ENCODE peak calls at places on chromosome 4, in six cellular contexts. U, V, W, E, O and R are unnamed samples.

GRCh38 chr4:63020661-63021060 is 1388.6 kb downstream of the TECRL start:
- DNase-seq in U (no peak), V (no peak), W (no peak), E (no peak), O (no peak), R (no peak)

GRCh38 chr4:87521757-87522374 is 7.3 kb downstream of the SPARCL1 start:
- DNase-seq in U (peak), V (no peak), W (no peak), E (peak), O (no peak), R (no peak)

GRCh38 chr4:56684320-56684719 is 3.2 kb upstream of the HOPX start:
- DNase-seq in U (no peak), V (no peak), W (no peak), E (peak), O (no peak), R (no peak)

GRCh38 chr4:48462363-48462762 is 20.8 kb upstream of the SLC10A4 start:
- DNase-seq in U (no peak), V (no peak), W (no peak), E (no peak), O (no peak), R (no peak)

GRCh38 chr4:20395160-20395773 is 143.6 kb downstream of the SLIT2 start:
- DNase-seq in U (peak), V (peak), W (peak), E (peak), O (peak), R (no peak)

GRCh38 chr4:87620086-87620485 is 11.8 kb downstream of the DSPP start:
- DNase-seq in U (no peak), V (no peak), W (no peak), E (no peak), O (no peak), R (no peak)

GRCh38 chr4:39032218-39033085 is at the start of gene TMEM156:
- DNase-seq in U (peak), V (no peak), W (no peak), E (peak), O (peak), R (peak)

GRCh38 chr4:31613946-31614623 is 893.9 kb downstream of the PCDH7 start:
- DNase-seq in U (no peak), V (no peak), W (no peak), E (no peak), O (no peak), R (no peak)

GRCh38 chr4:162891788-162892707 is 274.6 kb downstream of the NAF1 start:
- DNase-seq in U (no peak), V (no peak), W (no peak), E (no peak), O (no peak), R (peak)

GRCh38 chr4:53646792-53647191 is 55.5 kb upstream of the LNX1 start:
- DNase-seq in U (no peak), V (no peak), W (no peak), E (no peak), O (no peak), R (no peak)

GRCh38 chr4:4524364-4524763 is 17.5 kb downstream of the STX18 start:
- DNase-seq in U (no peak), V (no peak), W (no peak), E (peak), O (no peak), R (peak)

GRCh38 chr4:128819082-128819742 is 9.7 kb downstream of the JADE1 start:
- DNase-seq in U (peak), V (no peak), W (no peak), E (peak), O (no peak), R (no peak)

GRCh38 chr4:99824070-99824599 is 7.5 kb downstream of the DAPP1 start:
- DNase-seq in U (no peak), V (no peak), W (no peak), E (no peak), O (no peak), R (no peak)

GRCh38 chr4:105050896-105051295 is 95.8 kb upstream of the TET2 start:
- DNase-seq in U (no peak), V (no peak), W (no peak), E (peak), O (no peak), R (no peak)

GRCh38 chr4:82818974-82819662 is 20.5 kb upstream of the SCD5 start:
- DNase-seq in U (no peak), V (no peak), W (no peak), E (no peak), O (no peak), R (no peak)

GRCh38 chr4:82820689-82821088 is 22.1 kb upstream of the SCD5 start:
- DNase-seq in U (no peak), V (no peak), W (no peak), E (no peak), O (no peak), R (no peak)

GRCh38 chr4:82825425-82825824 is 26.8 kb upstream of the SCD5 start:
- DNase-seq in U (no peak), V (no peak), W (no peak), E (no peak), O (no peak), R (no peak)

DNA sequence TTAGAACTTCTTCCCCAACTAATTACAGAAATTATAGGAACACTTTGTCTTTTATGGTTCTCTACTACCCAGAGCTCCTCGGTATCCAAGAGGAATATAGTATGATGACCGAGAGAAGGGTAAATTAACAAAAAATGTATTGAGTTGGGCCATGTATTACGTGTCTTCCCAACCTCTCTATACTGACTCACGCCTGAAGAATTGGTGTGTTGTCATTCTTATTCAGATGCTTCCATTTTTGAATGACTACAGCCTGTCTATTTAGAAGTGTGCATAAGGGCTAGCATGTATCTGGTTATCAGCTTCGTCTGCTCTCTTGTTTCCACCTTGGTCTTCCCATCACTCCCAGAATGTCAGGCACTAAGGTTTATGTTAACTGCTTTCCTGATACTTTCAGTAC is 24.5 kb upstream of the SCD5 start:
- DNase-seq in U (no peak), V (no peak), W (no peak), E (peak), O (no peak), R (no peak)
- TF ChIP-seq USF2 in U (no peak), V (no peak), W (no peak), E (no peak), O (no peak), R (no peak)

GRCh38 chr4:186653973-186654372 is 69.7 kb downstream of the FAT1 start:
- DNase-seq in U (no peak), V (no peak), W (no peak), E (no peak), O (no peak), R (no peak)

GRCh38 chr4:186650401-186651180 is 73.1 kb downstream of the FAT1 start:
- DNase-seq in U (no peak), V (no peak), W (no peak), E (no peak), O (no peak), R (no peak)

GRCh38 chr4:186647821-186648220 is 75.8 kb downstream of the FAT1 start:
- DNase-seq in U (no peak), V (no peak), W (no peak), E (no peak), O (no peak), R (no peak)

GRCh38 chr4:186651624-186652023 is 72.0 kb downstream of the FAT1 start:
- DNase-seq in U (no peak), V (peak), W (no peak), E (no peak), O (no peak), R (no peak)

DNA sequence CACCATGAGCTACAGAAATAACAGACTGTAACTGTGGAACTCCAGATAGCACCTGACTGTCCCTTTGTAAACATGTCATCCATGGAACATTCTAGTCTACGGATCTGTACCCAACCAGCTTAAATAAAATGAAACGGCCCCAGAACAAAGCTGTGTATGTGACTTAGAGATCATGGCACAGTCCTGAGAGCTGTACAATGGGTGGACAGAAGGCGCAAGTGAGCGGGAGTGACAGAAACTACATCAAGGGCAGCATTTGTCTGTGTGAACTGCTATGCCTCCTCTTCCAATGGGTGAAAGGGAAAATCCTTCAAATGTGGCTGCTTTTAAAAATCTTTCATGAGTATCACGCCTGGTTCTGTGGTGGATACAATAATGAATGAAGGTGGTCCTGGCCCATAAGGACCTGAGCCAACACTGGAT is 72.5 kb downstream of the FAT1 start:
- DNase-seq in U (no peak), V (no peak), W (no peak), E (no peak), O (no peak), R (no peak)
- H3K4me3 ChIP-seq in U (no peak), V (peak), W (no peak), E (no peak), O (no peak), R (no peak)

DNA sequence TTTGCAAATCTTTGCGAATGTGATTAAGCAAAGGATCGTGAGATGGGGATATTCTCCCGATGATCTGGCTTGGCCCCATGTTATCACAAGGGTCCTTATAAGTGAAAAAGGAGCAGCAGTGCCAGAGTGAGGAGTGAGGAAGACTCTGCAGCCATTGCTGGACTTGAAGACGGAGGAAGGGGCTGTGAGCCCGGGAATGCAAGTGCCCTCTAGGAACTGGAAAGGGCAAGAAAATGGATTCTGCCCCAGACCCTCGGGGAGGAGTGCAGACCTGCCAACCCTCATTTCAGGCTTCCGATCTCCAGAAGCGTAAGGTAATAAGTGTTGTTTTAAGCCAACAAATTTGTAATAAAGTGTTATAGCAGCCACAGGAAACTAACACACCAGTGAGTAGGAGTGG is 76.3 kb downstream of the EVC start:
- DNase-seq in U (no peak), V (no peak), W (peak), E (no peak), O (no peak), R (no peak)
- TF ChIP-seq USF2 in U (no peak), V (no peak), W (no peak), E (no peak), O (no peak), R (no peak)

DNA sequence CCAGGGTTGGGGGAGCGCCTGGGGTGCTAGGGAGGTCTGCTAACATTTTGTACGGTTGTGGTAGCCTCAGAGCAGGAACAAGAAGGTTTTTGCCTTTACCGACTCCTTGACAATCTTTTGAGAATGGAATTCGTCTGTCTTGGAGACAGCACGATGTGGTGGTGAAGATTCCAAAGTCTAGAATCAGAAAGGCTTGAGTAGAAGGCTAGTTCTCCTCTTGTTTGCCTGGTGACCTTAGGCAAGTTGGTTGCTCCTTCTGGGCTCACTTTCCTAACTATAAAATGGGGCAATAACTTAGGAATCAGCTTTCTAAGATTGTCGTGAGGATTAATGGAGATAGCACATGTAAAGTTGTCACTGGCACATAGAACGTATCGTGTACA is 741 bp downstream of the FAM47E start:
- DNase-seq in U (no peak), V (no peak), W (no peak), E (no peak), O (no peak), R (no peak)
- H3K4me3 ChIP-seq in U (no peak), V (no peak), W (peak), E (no peak), O (peak), R (no peak)

GRCh38 chr4:169620846-169621228 is 459 bp downstream of the CLCN3 start:
- DNase-seq in U (no peak), V (peak), W (no peak), E (no peak), O (peak), R (no peak)
- TF ChIP-seq USF2 in U (no peak), V (no peak), W (no peak), E (no peak), O (no peak), R (no peak)

GRCh38 chr4:5883916-5884315 is 9.0 kb downstream of the CRMP1 start:
- DNase-seq in U (no peak), V (no peak), W (no peak), E (no peak), O (no peak), R (no peak)

GRCh38 chr4:5884804-5885203 is 8.1 kb downstream of the CRMP1 start:
- DNase-seq in U (no peak), V (no peak), W (no peak), E (no peak), O (no peak), R (no peak)

GRCh38 chr4:5887011-5887360 is 5.9 kb downstream of the CRMP1 start:
- DNase-seq in U (no peak), V (no peak), W (no peak), E (no peak), O (no peak), R (no peak)

GRCh38 chr4:5887361-5888221 is 5.3 kb downstream of the CRMP1 start:
- DNase-seq in U (no peak), V (no peak), W (peak), E (no peak), O (no peak), R (no peak)

GRCh38 chr4:5885733-5886132 is 7.2 kb downstream of the CRMP1 start:
- DNase-seq in U (no peak), V (no peak), W (no peak), E (no peak), O (no peak), R (no peak)
- H3K4me3 ChIP-seq in U (no peak), V (no peak), W (no peak), E (no peak), O (no peak), R (no peak)

GRCh38 chr4:74223801-74224200 is 65.9 kb downstream of the MTHFD2L start:
- DNase-seq in U (no peak), V (no peak), W (no peak), E (peak), O (no peak), R (no peak)
- TF ChIP-seq USF2 in U (no peak), V (no peak), W (no peak), E (no peak), O (no peak), R (no peak)